ENCODE peak calls at places on chromosomes 4 and X, in four cellular contexts. L, T, U and W are unnamed samples.

GRCh38 chrX:49001521-49002090 is 458 bp downstream of the GRIPAP1 start:
- DNase-seq in U (no peak), L (no peak), T (no peak), W (no peak)

GRCh38 chr4:121182296-121182695 is 18.2 kb upstream of the TNIP3 start:
- DNase-seq in T (no peak), U (no peak), L (no peak), W (no peak)

GRCh38 chr4:169231647-169232262 is 39.0 kb downstream of the SH3RF1 start:
- DNase-seq in T (no peak), L (no peak), U (no peak), W (no peak)

GRCh38 chr4:38049545-38050170 is 89.5 kb downstream of the PTTG2 start:
- DNase-seq in T (no peak), L (no peak), U (no peak), W (no peak)

GRCh38 chr4:48787031-48787430 is 7.0 kb upstream of the FRYL start:
- DNase-seq in U (no peak), L (no peak), T (no peak), W (no peak)

GRCh38 chrX:148499638-148500427 is 584 bp upstream of the AFF2 start:
- DNase-seq in U (no peak), T (no peak), L (no peak), W (no peak)

GRCh38 chrX:30570505-30570904 is 7.1 kb downstream of the TASL start:
- DNase-seq in U (no peak), L (no peak), T (no peak), W (peak)

GRCh38 chr4:90542216-90542615 is 415.0 kb downstream of the CCSER1 start:
- DNase-seq in T (no peak), U (no peak), L (no peak), W (no peak)

GRCh38 chr4:90165883-90166282 is 38.7 kb downstream of the CCSER1 start:
- DNase-seq in U (no peak), L (no peak), T (no peak), W (no peak)

GRCh38 chrX:130280901-130281300 is 12.2 kb upstream of the ZNF280C start:
- DNase-seq in L (no peak), U (no peak), T (no peak), W (no peak)

GRCh38 chr4:185210102-185210981 is 944 bp downstream of the SNX25 start:
- DNase-seq in L (peak), U (peak), T (no peak), W (no peak)

GRCh38 chr4:138406881-138407280 is 164.7 kb upstream of the SLC7A11 start:
- DNase-seq in T (no peak), U (no peak), L (no peak), W (no peak)

GRCh38 chr4:161320377-161320776 is 843.4 kb downstream of the FSTL5 start:
- DNase-seq in T (no peak), L (no peak), U (no peak), W (no peak)

GRCh38 chrX:12548341-12548740 is 242.9 kb upstream of the PRPS2 start:
- DNase-seq in U (no peak), L (no peak), T (no peak), W (no peak)

GRCh38 chr4:107183155-107183774 is 147.2 kb upstream of the DKK2 start:
- DNase-seq in T (no peak), U (no peak), L (no peak), W (peak)

GRCh38 chr4:13396161-13396560 is 88.0 kb downstream of the RAB28 start:
- DNase-seq in T (no peak), U (no peak), L (no peak), W (no peak)

GRCh38 chr4:84324303-84324702 is 174.8 kb downstream of the NKX6-1 start:
- DNase-seq in T (no peak), L (no peak), U (no peak), W (no peak)

GRCh38 chr4:141248029-141248428 is 27.3 kb downstream of the ZNF330 start:
- DNase-seq in T (no peak), L (no peak), U (no peak), W (no peak)

GRCh38 chr4:15089979-15090378 is 87.7 kb downstream of the CPEB2 start:
- DNase-seq in L (no peak), T (no peak), U (no peak), W (no peak)

GRCh38 chr4:2241003-2241402 is 918 bp downstream of the HAUS3 start:
- DNase-seq in T (no peak), U (no peak), L (no peak), W (no peak)

GRCh38 chr4:80610845-80611244 is 275.3 kb downstream of the CFAP299 start:
- DNase-seq in L (no peak), T (no peak), U (no peak), W (peak)

GRCh38 chr4:5616331-5616950 is 91.9 kb downstream of the EVC2 start:
- DNase-seq in T (no peak), U (no peak), L (no peak), W (no peak)

GRCh38 chrX:39802354-39802753 is 295.4 kb downstream of the BCOR start:
- DNase-seq in T (no peak), L (no peak), U (no peak), W (no peak)

GRCh38 chr4:4574792-4575191 is 32.9 kb upstream of the STX18 start:
- DNase-seq in T (peak), U (peak), L (no peak), W (peak)

GRCh38 chrX:79413009-79413408 is 45.9 kb upstream of the ITM2A start:
- DNase-seq in U (no peak), T (no peak), L (no peak), W (no peak)

GRCh38 chrX:20527458-20528099 is 260.9 kb upstream of the RPS6KA3 start:
- DNase-seq in L (no peak), T (no peak), U (peak), W (no peak)

GRCh38 chrX:9456250-9457074 is 8.4 kb upstream of the TBL1X start:
- DNase-seq in U (no peak), T (no peak), L (no peak), W (no peak)

GRCh38 chr4:127505203-127505602 is 127.6 kb upstream of the INTU start:
- DNase-seq in L (no peak), U (peak), T (no peak), W (peak)

GRCh38 chrX:39174761-39175417 is 373.6 kb downstream of the MID1IP1 start:
- DNase-seq in U (no peak), T (no peak), L (no peak), W (no peak)

GRCh38 chr4:151415978-151416377 is 7.0 kb downstream of the FHIP1A start:
- DNase-seq in U (no peak), L (no peak), T (peak), W (peak)

GRCh38 chr4:174255790-174256189 is 27.7 kb downstream of the FBXO8 start:
- DNase-seq in L (no peak), U (no peak), T (no peak), W (peak)

GRCh38 chr4:170374770-170375169 is 285.0 kb upstream of the AADAT start:
- DNase-seq in U (no peak), L (no peak), T (no peak), W (no peak)
- TF ChIP-seq CTCF in U (no peak), L (peak), T (no peak), W (peak)

GRCh38 chr4:118848242-118848641 is 12.3 kb upstream of the SEC24D start:
- DNase-seq in T (no peak), L (no peak), U (no peak), W (no peak)

GRCh38 chr4:118846981-118847380 is 11.1 kb upstream of the SEC24D start:
- DNase-seq in U (no peak), T (no peak), L (no peak), W (no peak)

GRCh38 chr4:118849867-118850812 is 14.2 kb upstream of the SEC24D start:
- DNase-seq in T (no peak), L (no peak), U (no peak), W (no peak)

GRCh38 chr4:118848901-118849300 is 13.0 kb upstream of the SEC24D start:
- DNase-seq in L (no peak), T (no peak), U (no peak), W (no peak)

DNA sequence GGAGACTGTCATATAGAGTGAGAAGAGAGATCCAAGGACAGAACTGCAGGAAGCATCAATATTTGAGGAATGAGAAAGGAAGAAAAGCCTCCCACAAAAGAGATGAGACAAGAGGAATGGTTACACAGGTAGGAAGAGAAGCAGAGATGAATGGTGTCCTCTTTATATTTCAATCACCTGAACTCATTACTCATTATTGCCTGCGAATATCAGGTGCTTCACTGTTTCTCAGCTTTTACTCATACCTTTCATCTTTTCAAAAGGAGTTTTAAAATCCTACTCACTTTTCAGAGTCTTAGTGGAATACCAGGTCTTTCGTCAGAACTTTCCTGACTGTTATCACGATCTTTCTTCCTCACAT is 14.9 kb upstream of the SEC24D start:
- DNase-seq in L (no peak), U (no peak), T (no peak), W (no peak)
- H3K4me3 ChIP-seq in L (peak), U (peak), T (peak), W (peak)

DNA sequence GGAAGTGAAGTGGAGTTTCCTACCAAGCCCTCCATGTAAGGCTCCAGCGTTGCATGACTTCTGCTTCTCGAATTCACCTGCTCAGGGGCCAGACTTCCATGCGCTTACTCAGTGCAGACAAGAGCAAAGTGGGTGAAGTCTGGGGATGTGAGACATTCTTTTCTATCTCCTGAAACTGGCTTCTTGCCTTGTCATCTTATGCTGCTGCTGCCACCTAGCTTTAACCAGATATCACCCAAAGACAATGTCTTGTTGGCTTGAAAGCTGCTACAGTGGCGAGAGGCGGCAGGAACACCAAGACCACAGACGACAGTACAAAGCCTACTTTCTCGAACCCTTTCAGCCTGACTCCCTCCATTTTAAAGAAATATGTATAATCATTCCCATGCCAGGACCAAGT is 103.6 kb upstream of the ADGRG2 start:
- DNase-seq in T (no peak), L (no peak), U (no peak), W (no peak)
- TF ChIP-seq CTCF in T (peak), L (no peak), U (no peak), W (no peak)

DNA sequence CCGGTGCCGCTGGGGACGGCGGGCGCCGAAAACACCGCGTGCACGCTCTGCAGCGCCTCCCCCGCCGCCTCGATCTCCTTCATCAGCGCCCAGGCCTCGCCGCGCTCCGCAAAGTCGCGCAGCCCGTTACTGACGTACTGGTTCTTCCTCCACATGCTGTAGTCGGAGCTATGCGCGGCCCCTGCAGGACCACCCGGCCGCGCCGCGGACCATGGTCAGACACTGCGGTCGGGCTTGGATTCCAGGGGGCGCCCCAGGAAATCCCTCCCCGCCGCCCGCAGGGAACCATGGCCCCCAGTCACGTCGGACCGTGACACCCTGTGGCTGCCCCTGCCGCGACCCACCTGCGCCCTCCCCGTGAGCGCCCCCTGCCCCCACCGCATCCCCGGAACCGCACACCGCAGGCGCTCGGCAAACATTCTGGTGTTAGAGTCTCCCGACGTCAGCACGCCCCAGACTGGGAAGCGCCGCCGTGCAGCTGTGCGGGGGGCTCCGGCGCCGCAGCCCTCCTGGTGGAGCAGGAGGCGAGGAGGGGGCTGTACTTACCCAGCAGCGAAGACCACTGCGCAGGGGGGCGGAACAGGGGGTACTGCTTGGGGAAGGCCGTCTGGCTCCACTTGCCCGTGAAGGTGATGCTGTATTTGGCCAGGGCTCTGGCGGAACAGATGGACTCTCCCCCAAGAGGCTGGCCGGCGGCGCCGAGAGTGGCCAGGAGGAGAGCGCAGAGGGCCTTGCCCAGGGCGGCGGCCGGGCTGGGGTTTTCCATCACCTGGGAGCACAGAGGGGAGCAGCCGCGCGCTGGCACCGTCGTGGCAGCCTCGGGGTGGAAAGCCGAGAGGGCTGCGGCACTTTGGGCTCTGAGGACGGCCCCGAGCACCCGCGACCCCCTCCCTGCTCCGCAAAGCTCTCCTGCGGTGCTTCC is 816 bp downstream of the SPON2 start:
- DNase-seq in U (no peak), T (no peak), L (peak), W (no peak)
- H3K4me3 ChIP-seq in U (peak), T (peak), L (peak), W (peak)

GRCh38 chr4:183098723-183099536 is at the start of gene WWC2:
- DNase-seq in L (peak), T (peak), U (peak), W (peak)
- TF ChIP-seq CTCF in L (no peak), T (no peak), U (no peak), W (no peak)